ENCODE peak calls at places on chromosomes 13 and 19, in nine cellular contexts. Y is substantia nigra; P is astrocyte of the spinal cord; E is ecto neural progenitor cell; T is left cardiac atrium; L is effector memory CD4-positive, alpha-beta T cell; R is activated T-helper 1 cell treated with Interleukin-2 at 50 U/mL for 16 hours; C is activated T-cell treated with anti-CD3 and anti-CD28 coated beads, Interleukin-2, amount 50 U/mL, for 72 hours; J is stimulated activated CD8-positive, alpha-beta memory T cell treated with anti-CD3 and anti-CD28 coated beads, Interleukin-12 subunit alpha, Interleukin-12 subunit beta, amount 100 ng/mL, for 4 hours. I is an unnamed sample.

GRCh38 chr13:92843549-92843948 is 383.1 kb upstream of the GPC6 start:
- DNase-seq in J (no peak), Y (no peak), C (no peak), L (no peak), P (peak), R (no peak), E (no peak), T (no peak), I (no peak)

GRCh38 chr13:94312511-94313191 is 166.8 kb downstream of the DCT start:
- DNase-seq in P (no peak), C (no peak), J (no peak), L (no peak), E (peak), Y (no peak), T (no peak), R (no peak), I (no peak)

GRCh38 chr13:106680796-106681482 is 113.0 kb upstream of the ARGLU1 start:
- DNase-seq in J (no peak), E (peak), P (no peak), R (no peak), L (no peak), C (no peak), Y (peak), T (no peak), I (no peak)

GRCh38 chr13:46751811-46752635 is 44.9 kb downstream of the ESD start:
- DNase-seq in L (peak), R (peak), T (no peak), P (peak), J (peak), Y (no peak), C (peak), E (no peak), I (peak)

GRCh38 chr19:55703790-55704215 is 28.8 kb downstream of the EPN1 start:
- DNase-seq in C (peak), P (peak), J (no peak), R (peak), L (no peak), Y (peak), T (peak), E (peak), I (no peak)

GRCh38 chr19:32104465-32105235 is 240.8 kb upstream of the ZNF507 start:
- DNase-seq in P (peak), J (no peak), R (no peak), L (no peak), C (no peak), Y (no peak), T (no peak), E (no peak), I (no peak)

GRCh38 chr19:54355675-54356074 is 9.1 kb downstream of the LAIR1 start:
- DNase-seq in Y (no peak), P (no peak), L (no peak), J (no peak), C (no peak), T (no peak), R (no peak), E (no peak), I (no peak)

GRCh38 chr13:25887962-25888655 is 163.7 kb downstream of the SHISA2 start:
- DNase-seq in E (no peak), Y (no peak), R (no peak), C (no peak), P (no peak), L (no peak), T (no peak), J (no peak), I (no peak)

GRCh38 chr19:17538684-17539287 is 16.7 kb upstream of the COLGALT1 start:
- DNase-seq in J (no peak), E (no peak), R (no peak), P (no peak), C (no peak), L (no peak), T (no peak), Y (no peak), I (no peak)

GRCh38 chr19:47141695-47142094 is 11.1 kb downstream of the SAE1 start:
- DNase-seq in E (no peak), P (no peak), C (no peak), R (no peak), T (no peak), Y (no peak), J (no peak), L (no peak), I (no peak)

GRCh38 chr13:104816716-104817115 is 1718.7 kb downstream of the EFNB2 start:
- DNase-seq in L (no peak), J (no peak), Y (no peak), T (no peak), R (no peak), E (no peak), P (no peak), C (no peak), I (no peak)

I was measured in T-helper 22 cell.